ENCODE peak calls at places on chromosome 18, in nine cellular contexts. One of them, this sample, is unnamed.
A peak's percentile ranks its signal among the peaks of the same experiment; 100 is the strongest.

GRCh38 chr18:44602845-44603244 is 77.8 kb upstream of the SETBP1 start:
- DNase-seq in LNCaP clone FGC: no peak
- DNase-seq in fibroblast of lung: peak; percentile 37
- DNase-seq in GM23338: no peak
- DNase-seq in neural progenitor cell: no peak
- DNase-seq in GM12878: no peak
- DNase-seq in IMR-90: no peak
- DNase-seq in astrocyte: no peak
- DNase-seq in cardiac muscle cell: no peak
- DNase-seq in this sample: no peak

GRCh38 chr18:36095936-36096519 is 28.7 kb upstream of the RPRD1A start:
- DNase-seq in neural progenitor cell: peak; percentile 67
- DNase-seq in cardiac muscle cell: peak; percentile 63
- DNase-seq in GM12878: no peak
- DNase-seq in fibroblast of lung: peak; percentile 90
- DNase-seq in astrocyte: peak; percentile 56
- DNase-seq in IMR-90: peak; percentile 85
- DNase-seq in LNCaP clone FGC: peak; percentile 69
- DNase-seq in GM23338: peak; percentile 72
- DNase-seq in this sample: no peak

GRCh38 chr18:40293311-40293710 is 1661.7 kb upstream of the PIK3C3 start:
- DNase-seq in GM12878: no peak
- DNase-seq in LNCaP clone FGC: no peak
- DNase-seq in cardiac muscle cell: peak; percentile 12
- DNase-seq in GM23338: peak; percentile 34
- DNase-seq in IMR-90: no peak
- DNase-seq in neural progenitor cell: peak; percentile 44
- DNase-seq in astrocyte: no peak
- DNase-seq in fibroblast of lung: peak; percentile 65
- DNase-seq in this sample: no peak

GRCh38 chr18:66136039-66136438 is 385.2 kb downstream of the CDH7 start:
- DNase-seq in neural progenitor cell: peak; percentile 65
- DNase-seq in astrocyte: peak; percentile 32
- DNase-seq in fibroblast of lung: no peak
- DNase-seq in LNCaP clone FGC: no peak
- DNase-seq in GM23338: peak; percentile 67
- DNase-seq in IMR-90: no peak
- DNase-seq in GM12878: no peak
- DNase-seq in cardiac muscle cell: peak; percentile 33
- DNase-seq in this sample: no peak

GRCh38 chr18:57737661-57738060 is 65.5 kb downstream of the ATP8B1 start:
- DNase-seq in astrocyte: peak; percentile 98
- DNase-seq in LNCaP clone FGC: no peak
- DNase-seq in neural progenitor cell: no peak
- DNase-seq in cardiac muscle cell: no peak
- DNase-seq in fibroblast of lung: peak; percentile 97
- DNase-seq in IMR-90: peak; percentile 99
- DNase-seq in GM12878: no peak
- DNase-seq in GM23338: no peak
- DNase-seq in this sample: peak; percentile 82

GRCh38 chr18:13372405-13372995 is 153.9 kb downstream of the LDLRAD4 start:
- DNase-seq in GM23338: no peak
- DNase-seq in fibroblast of lung: no peak
- DNase-seq in cardiac muscle cell: no peak
- DNase-seq in GM12878: no peak
- DNase-seq in neural progenitor cell: no peak
- DNase-seq in LNCaP clone FGC: no peak
- DNase-seq in astrocyte: no peak
- DNase-seq in IMR-90: no peak
- DNase-seq in this sample: no peak

GRCh38 chr18:30748541-30748940 is 294.0 kb downstream of the DSC3 start:
- DNase-seq in LNCaP clone FGC: no peak
- DNase-seq in astrocyte: no peak
- DNase-seq in IMR-90: no peak
- DNase-seq in fibroblast of lung: no peak
- DNase-seq in GM23338: no peak
- DNase-seq in GM12878: no peak
- DNase-seq in neural progenitor cell: no peak
- DNase-seq in cardiac muscle cell: no peak
- DNase-seq in this sample: no peak

GRCh38 chr18:21300616-21301200 is 58.7 kb downstream of the GREB1L start:
- DNase-seq in neural progenitor cell: no peak
- DNase-seq in GM12878: no peak
- DNase-seq in IMR-90: no peak
- DNase-seq in LNCaP clone FGC: peak; percentile 13
- DNase-seq in GM23338: no peak
- DNase-seq in cardiac muscle cell: no peak
- DNase-seq in fibroblast of lung: no peak
- DNase-seq in astrocyte: no peak
- DNase-seq in this sample: no peak

GRCh38 chr18:42268793-42269192 is 313.8 kb downstream of the PIK3C3 start:
- DNase-seq in cardiac muscle cell: no peak
- DNase-seq in GM12878: no peak
- DNase-seq in neural progenitor cell: no peak
- DNase-seq in fibroblast of lung: no peak
- DNase-seq in astrocyte: peak; percentile 3
- DNase-seq in GM23338: no peak
- DNase-seq in IMR-90: no peak
- DNase-seq in LNCaP clone FGC: no peak
- DNase-seq in this sample: no peak

GRCh38 chr18:36672437-36673344 is 156.1 kb downstream of the TPGS2 start:
- DNase-seq in GM12878: no peak
- DNase-seq in LNCaP clone FGC: no peak
- DNase-seq in astrocyte: peak; percentile 49
- DNase-seq in fibroblast of lung: peak; percentile 73
- DNase-seq in cardiac muscle cell: no peak
- DNase-seq in IMR-90: peak; percentile 67
- DNase-seq in GM23338: no peak
- DNase-seq in neural progenitor cell: no peak
- DNase-seq in this sample: no peak

GRCh38 chr18:50706199-50706598 is 113.6 kb downstream of the MRO start:
- DNase-seq in fibroblast of lung: no peak
- DNase-seq in LNCaP clone FGC: no peak
- DNase-seq in neural progenitor cell: no peak
- DNase-seq in IMR-90: no peak
- DNase-seq in GM23338: no peak
- DNase-seq in GM12878: no peak
- DNase-seq in cardiac muscle cell: no peak
- DNase-seq in astrocyte: no peak
- DNase-seq in this sample: no peak

GRCh38 chr18:58862404-58862803 is 2.3 kb upstream of the ZNF532 start:
- DNase-seq in neural progenitor cell: peak; percentile 47
- DNase-seq in GM23338: no peak
- DNase-seq in astrocyte: no peak
- DNase-seq in IMR-90: no peak
- DNase-seq in LNCaP clone FGC: no peak
- DNase-seq in cardiac muscle cell: peak; percentile 27
- DNase-seq in GM12878: no peak
- DNase-seq in fibroblast of lung: no peak
- DNase-seq in this sample: no peak

GRCh38 chr18:65287642-65288041 is 463.2 kb upstream of the CDH7 start:
- DNase-seq in neural progenitor cell: no peak
- DNase-seq in LNCaP clone FGC: no peak
- DNase-seq in cardiac muscle cell: no peak
- DNase-seq in astrocyte: no peak
- DNase-seq in GM12878: no peak
- DNase-seq in IMR-90: no peak
- DNase-seq in GM23338: no peak
- DNase-seq in fibroblast of lung: no peak
- DNase-seq in this sample: no peak

GRCh38 chr18:35244671-35245070 is 3.8 kb downstream of the ZNF397 start:
- DNase-seq in GM12878: no peak
- DNase-seq in astrocyte: no peak
- DNase-seq in LNCaP clone FGC: no peak
- DNase-seq in neural progenitor cell: no peak
- DNase-seq in IMR-90: no peak
- DNase-seq in fibroblast of lung: no peak
- DNase-seq in GM23338: no peak
- DNase-seq in cardiac muscle cell: no peak
- DNase-seq in this sample: no peak

GRCh38 chr18:13222371-13223281 is 4.1 kb downstream of the LDLRAD4 start:
- DNase-seq in astrocyte: peak; percentile 50
- DNase-seq in LNCaP clone FGC: peak; percentile 98
- DNase-seq in cardiac muscle cell: no peak
- DNase-seq in IMR-90: peak; percentile 37
- DNase-seq in GM23338: no peak
- DNase-seq in fibroblast of lung: peak; percentile 92
- DNase-seq in neural progenitor cell: no peak
- DNase-seq in GM12878: no peak
- DNase-seq in this sample: peak; percentile 68

GRCh38 chr18:40017026-40017425 is 1938.0 kb upstream of the PIK3C3 start:
- DNase-seq in GM23338: no peak
- DNase-seq in neural progenitor cell: no peak
- DNase-seq in IMR-90: no peak
- DNase-seq in fibroblast of lung: no peak
- DNase-seq in LNCaP clone FGC: no peak
- DNase-seq in astrocyte: no peak
- DNase-seq in cardiac muscle cell: no peak
- DNase-seq in GM12878: no peak
- DNase-seq in this sample: no peak

GRCh38 chr18:51753365-51754057 is 556.0 kb upstream of the MEX3C start:
- DNase-seq in LNCaP clone FGC: no peak
- DNase-seq in neural progenitor cell: no peak
- DNase-seq in IMR-90: no peak
- DNase-seq in astrocyte: no peak
- DNase-seq in GM12878: no peak
- DNase-seq in fibroblast of lung: no peak
- DNase-seq in GM23338: no peak
- DNase-seq in cardiac muscle cell: no peak
- DNase-seq in this sample: no peak

GRCh38 chr18:62760403-62760734 is 45.0 kb downstream of the PHLPP1 start:
- DNase-seq in cardiac muscle cell: no peak
- DNase-seq in GM23338: peak; percentile 51
- DNase-seq in LNCaP clone FGC: no peak
- DNase-seq in neural progenitor cell: peak; percentile 49
- DNase-seq in fibroblast of lung: no peak
- DNase-seq in astrocyte: peak; percentile 66
- DNase-seq in IMR-90: no peak
- DNase-seq in GM12878: no peak
- DNase-seq in this sample: no peak

GRCh38 chr18:36602620-36603019 is 226.2 kb downstream of the TPGS2 start:
- DNase-seq in cardiac muscle cell: no peak
- DNase-seq in IMR-90: no peak
- DNase-seq in fibroblast of lung: no peak
- DNase-seq in LNCaP clone FGC: no peak
- DNase-seq in astrocyte: peak; percentile 8
- DNase-seq in GM23338: no peak
- DNase-seq in neural progenitor cell: no peak
- DNase-seq in GM12878: no peak
- DNase-seq in this sample: no peak

DNA sequence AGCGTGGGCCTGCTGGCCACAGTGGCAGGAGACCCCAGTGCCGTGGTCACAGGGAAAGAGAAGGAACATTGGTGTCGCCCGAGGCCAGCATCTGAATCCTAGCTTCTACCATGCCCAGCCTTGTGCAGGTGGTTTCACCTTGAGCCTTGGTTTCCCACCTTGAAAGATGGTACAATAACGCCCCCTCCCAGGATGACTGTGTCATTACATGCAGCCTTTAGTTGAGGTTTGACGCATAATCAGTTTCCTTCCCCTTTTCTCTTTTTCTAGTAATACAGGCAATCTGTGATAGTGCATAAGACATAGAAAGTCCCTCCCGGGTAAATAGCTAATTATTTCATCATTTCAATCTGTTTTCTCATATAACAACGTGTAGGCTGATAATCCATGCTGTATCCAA is 29.9 kb upstream of the ZNF407 start:
- DNase-seq in neural progenitor cell: no peak
- DNase-seq in cardiac muscle cell: no peak
- DNase-seq in IMR-90: no peak
- DNase-seq in LNCaP clone FGC: no peak
- DNase-seq in astrocyte: no peak
- DNase-seq in GM23338: peak; percentile 24
- DNase-seq in GM12878: no peak
- DNase-seq in fibroblast of lung: no peak
- DNase-seq in this sample: no peak
- TF ChIP-seq CTCF in neural progenitor cell: peak; percentile 15
- TF ChIP-seq CTCF in cardiac muscle cell: no peak
- TF ChIP-seq CTCF in IMR-90: no peak
- TF ChIP-seq CTCF in LNCaP clone FGC: no peak
- TF ChIP-seq CTCF in astrocyte: no peak
- TF ChIP-seq CTCF in GM23338: peak; percentile 45
- TF ChIP-seq CTCF in GM12878: no peak
- TF ChIP-seq CTCF in fibroblast of lung: no peak
- TF ChIP-seq CTCF in this sample: no peak

GRCh38 chr18:10012526-10012925 is 98.7 kb downstream of the VAPA start:
- DNase-seq in fibroblast of lung: no peak
- DNase-seq in GM12878: no peak
- DNase-seq in neural progenitor cell: no peak
- DNase-seq in cardiac muscle cell: no peak
- DNase-seq in IMR-90: no peak
- DNase-seq in astrocyte: no peak
- DNase-seq in GM23338: no peak
- DNase-seq in LNCaP clone FGC: no peak
- DNase-seq in this sample: no peak
- TF ChIP-seq CTCF in fibroblast of lung: no peak
- TF ChIP-seq CTCF in GM12878: no peak
- TF ChIP-seq CTCF in neural progenitor cell: no peak
- TF ChIP-seq CTCF in cardiac muscle cell: no peak
- TF ChIP-seq CTCF in IMR-90: no peak
- TF ChIP-seq CTCF in astrocyte: no peak
- TF ChIP-seq CTCF in GM23338: no peak
- TF ChIP-seq CTCF in LNCaP clone FGC: no peak
- TF ChIP-seq CTCF in this sample: no peak

DNA sequence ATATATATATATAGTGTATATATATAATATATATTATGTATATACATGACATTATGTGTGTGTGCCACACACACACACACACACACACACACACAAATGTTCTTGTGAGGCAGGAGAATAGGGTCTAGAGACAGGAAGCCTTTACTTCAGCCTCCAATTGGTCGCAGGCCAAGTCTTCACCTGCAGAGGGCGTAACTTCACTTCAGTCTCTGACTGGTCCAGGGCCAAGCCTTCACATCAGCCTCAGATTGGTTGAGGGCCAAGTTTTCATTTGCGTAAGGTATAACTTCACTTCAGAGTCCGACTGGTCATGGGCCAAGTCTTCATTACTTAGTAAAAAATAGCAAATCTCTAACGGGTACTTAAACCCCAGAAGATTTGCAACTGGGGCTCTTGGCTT is 13.2 kb upstream of the SS18 start:
- DNase-seq in IMR-90: no peak
- DNase-seq in GM12878: no peak
- DNase-seq in cardiac muscle cell: no peak
- DNase-seq in astrocyte: no peak
- DNase-seq in neural progenitor cell: peak; percentile 47
- DNase-seq in fibroblast of lung: no peak
- DNase-seq in GM23338: peak; percentile 84
- DNase-seq in LNCaP clone FGC: peak; percentile 41
- DNase-seq in this sample: peak; percentile 56
- TF ChIP-seq CTCF in IMR-90: no peak
- TF ChIP-seq CTCF in GM12878: peak; percentile 23
- TF ChIP-seq CTCF in cardiac muscle cell: no peak
- TF ChIP-seq CTCF in astrocyte: no peak
- TF ChIP-seq CTCF in neural progenitor cell: peak; percentile 53
- TF ChIP-seq CTCF in fibroblast of lung: no peak
- TF ChIP-seq CTCF in GM23338: peak; percentile 81
- TF ChIP-seq CTCF in LNCaP clone FGC: peak; percentile 50
- TF ChIP-seq CTCF in this sample: no peak

GRCh38 chr18:48785686-48786470 is 164.9 kb downstream of the SMAD7 start:
- DNase-seq in GM12878: no peak
- DNase-seq in GM23338: no peak
- DNase-seq in fibroblast of lung: no peak
- DNase-seq in cardiac muscle cell: no peak
- DNase-seq in IMR-90: no peak
- DNase-seq in LNCaP clone FGC: no peak
- DNase-seq in astrocyte: no peak
- DNase-seq in neural progenitor cell: no peak
- DNase-seq in this sample: no peak
- TF ChIP-seq CTCF in GM12878: no peak
- TF ChIP-seq CTCF in GM23338: no peak
- TF ChIP-seq CTCF in fibroblast of lung: no peak
- TF ChIP-seq CTCF in cardiac muscle cell: no peak
- TF ChIP-seq CTCF in IMR-90: no peak
- TF ChIP-seq CTCF in LNCaP clone FGC: no peak
- TF ChIP-seq CTCF in astrocyte: no peak
- TF ChIP-seq CTCF in neural progenitor cell: no peak
- TF ChIP-seq CTCF in this sample: no peak